ENCODE peak calls at places on chromosomes 2 and 18, in eight cellular contexts. U is mesendoderm, R is neural progenitor cell, N is left ventricle myocardium inferior, S is cardiac muscle cell, T is upper lobe of right lung, Y is SJSA1, F is Peyer's patch. G is an unnamed sample.

GRCh38 chr2:173355866-173356508 is 1.3 kb downstream of the CDCA7 start:
- DNase-seq in N (no peak), U (no peak), F (no peak), R (no peak), T (no peak), S (no peak), Y (no peak), G (peak)

GRCh38 chr2:208565690-208566421 is 159.3 kb downstream of the PTH2R start:
- DNase-seq in Y (no peak), R (no peak), S (no peak), N (no peak), T (no peak), F (no peak), U (no peak), G (no peak)

GRCh38 chr2:76684762-76685161 is 837.4 kb downstream of the LRRTM4 start:
- DNase-seq in S (no peak), T (no peak), Y (no peak), U (peak), F (no peak), N (no peak), R (no peak), G (no peak)

GRCh38 chr2:149872638-149873037 is 285.1 kb upstream of the MMADHC start:
- DNase-seq in R (no peak), Y (no peak), S (peak), U (no peak), N (no peak), F (no peak), T (no peak), G (no peak)

GRCh38 chr2:241943209-241943850 is 73.8 kb downstream of the RTP5 start:
- DNase-seq in Y (no peak), U (no peak), F (no peak), T (no peak), R (no peak), N (no peak), S (no peak), G (no peak)

GRCh38 chr18:67672142-67672541 is 155.6 kb upstream of the DSEL start:
- DNase-seq in R (no peak), F (no peak), S (no peak), T (no peak), N (no peak), U (no peak), Y (no peak), G (no peak)

GRCh38 chr18:812123-812672 is at the start of gene YES1:
- DNase-seq in Y (peak), U (peak), S (peak), R (peak), T (peak), F (peak), N (peak), G (peak)

GRCh38 chr2:30862054-30862651 is 54.9 kb upstream of the CAPN13 start:
- DNase-seq in R (peak), U (peak), N (peak), Y (peak), F (no peak), S (peak), T (no peak), G (peak)

GRCh38 chr18:58580623-58581022 is 48.3 kb downstream of the ALPK2 start:
- DNase-seq in R (peak), U (peak), T (no peak), F (no peak), S (peak), N (no peak), Y (peak), G (no peak)

GRCh38 chr2:24024018-24024417 is 14.1 kb downstream of the MFSD2B start:
- DNase-seq in F (no peak), N (no peak), Y (peak), R (peak), T (no peak), S (no peak), U (peak), G (no peak)

GRCh38 chr2:129748250-129748649 is 231.2 kb upstream of the RAB6C start:
- DNase-seq in R (no peak), T (no peak), S (no peak), U (no peak), F (no peak), Y (no peak), N (no peak), G (no peak)

GRCh38 chr2:218745160-218745558 is 34.5 kb downstream of the TTLL4 start:
- DNase-seq in R (no peak), N (no peak), U (no peak), F (no peak), S (no peak), Y (no peak), T (no peak), G (no peak)

GRCh38 chr2:134232868-134233732 is 20.8 kb upstream of the MGAT5 start:
- DNase-seq in Y (no peak), S (no peak), T (no peak), R (no peak), F (no peak), N (no peak), U (no peak), G (no peak)

GRCh38 chr2:220006152-220006551 is 378.7 kb downstream of the SLC4A3 start:
- DNase-seq in R (no peak), N (no peak), S (peak), U (no peak), T (no peak), Y (no peak), F (no peak), G (no peak)

GRCh38 chr2:8138923-8139667 is 542.8 kb upstream of the ID2 start:
- DNase-seq in N (no peak), U (no peak), F (no peak), R (no peak), Y (no peak), S (no peak), T (no peak), G (no peak)

GRCh38 chr2:233852056-233852455 is 2.3 kb downstream of the HJURP start:
- DNase-seq in Y (no peak), U (no peak), R (no peak), F (no peak), T (no peak), N (no peak), S (no peak), G (no peak)

GRCh38 chr2:15040429-15041084 is 408.0 kb downstream of the LRATD1 start:
- DNase-seq in U (no peak), S (no peak), F (no peak), R (no peak), Y (no peak), N (no peak), T (no peak), G (no peak)

GRCh38 chr2:86592547-86593230 is 29.4 kb upstream of the CHMP3 start:
- DNase-seq in T (no peak), S (peak), R (no peak), U (no peak), F (no peak), Y (no peak), N (no peak), G (no peak)

GRCh38 chr2:136108461-136108860 is 9.5 kb downstream of the CXCR4 start:
- DNase-seq in F (no peak), T (no peak), R (no peak), N (no peak), S (no peak), U (no peak), Y (no peak), G (no peak)

GRCh38 chr2:48169066-48169724 is 262.9 kb upstream of the FBXO11 start:
- DNase-seq in N (no peak), T (no peak), R (no peak), Y (no peak), U (no peak), F (no peak), S (no peak), G (no peak)

GRCh38 chr2:48162742-48163141 is 256.4 kb upstream of the FBXO11 start:
- DNase-seq in N (no peak), S (no peak), F (no peak), U (no peak), Y (no peak), T (no peak), R (no peak), G (no peak)

GRCh38 chr2:48161632-48162031 is 255.3 kb upstream of the FBXO11 start:
- DNase-seq in F (no peak), S (no peak), Y (no peak), R (no peak), U (no peak), N (no peak), T (no peak), G (no peak)

GRCh38 chr2:48170281-48170680 is 264.0 kb upstream of the FBXO11 start:
- DNase-seq in F (no peak), R (no peak), S (no peak), Y (no peak), N (no peak), U (no peak), T (no peak), G (no peak)

DNA sequence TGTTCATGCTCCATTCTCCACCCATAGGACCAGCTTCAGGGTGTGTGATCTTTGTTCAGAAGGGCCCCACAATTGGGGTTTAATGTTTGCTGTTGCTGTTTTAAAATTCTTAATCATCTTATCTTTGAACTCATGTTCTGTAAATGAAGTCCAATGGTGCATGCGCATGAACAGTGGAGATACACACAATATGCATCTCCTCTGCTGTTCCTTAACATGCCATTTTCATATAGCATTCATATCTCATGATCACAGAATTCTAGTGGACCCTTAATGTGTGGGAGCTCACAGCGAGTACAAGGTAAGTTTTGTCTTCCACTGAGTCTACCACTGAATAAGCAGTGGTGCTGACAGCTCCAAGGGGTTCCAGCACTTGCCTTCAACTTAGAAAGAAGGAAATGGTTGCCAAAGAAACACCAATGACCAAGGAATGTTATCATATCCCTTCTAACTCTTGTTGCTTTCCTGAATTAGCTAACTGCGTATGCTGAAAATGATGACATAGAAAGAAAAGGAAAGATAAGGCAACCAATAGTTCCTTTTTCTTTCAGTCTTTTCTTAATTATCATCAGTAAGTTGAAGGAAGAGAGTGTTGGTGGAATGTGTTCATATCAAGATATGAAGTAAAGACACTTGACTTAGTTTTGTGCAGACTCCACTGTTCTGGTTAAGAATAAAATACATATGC is 258.9 kb upstream of the FBXO11 start:
- DNase-seq in S (peak), T (no peak), R (no peak), Y (no peak), F (no peak), U (no peak), N (no peak), G (no peak)
- H3K4me3 ChIP-seq in S (no peak), T (no peak), R (no peak), Y (no peak), F (no peak), U (no peak), N (no peak), G (no peak)

DNA sequence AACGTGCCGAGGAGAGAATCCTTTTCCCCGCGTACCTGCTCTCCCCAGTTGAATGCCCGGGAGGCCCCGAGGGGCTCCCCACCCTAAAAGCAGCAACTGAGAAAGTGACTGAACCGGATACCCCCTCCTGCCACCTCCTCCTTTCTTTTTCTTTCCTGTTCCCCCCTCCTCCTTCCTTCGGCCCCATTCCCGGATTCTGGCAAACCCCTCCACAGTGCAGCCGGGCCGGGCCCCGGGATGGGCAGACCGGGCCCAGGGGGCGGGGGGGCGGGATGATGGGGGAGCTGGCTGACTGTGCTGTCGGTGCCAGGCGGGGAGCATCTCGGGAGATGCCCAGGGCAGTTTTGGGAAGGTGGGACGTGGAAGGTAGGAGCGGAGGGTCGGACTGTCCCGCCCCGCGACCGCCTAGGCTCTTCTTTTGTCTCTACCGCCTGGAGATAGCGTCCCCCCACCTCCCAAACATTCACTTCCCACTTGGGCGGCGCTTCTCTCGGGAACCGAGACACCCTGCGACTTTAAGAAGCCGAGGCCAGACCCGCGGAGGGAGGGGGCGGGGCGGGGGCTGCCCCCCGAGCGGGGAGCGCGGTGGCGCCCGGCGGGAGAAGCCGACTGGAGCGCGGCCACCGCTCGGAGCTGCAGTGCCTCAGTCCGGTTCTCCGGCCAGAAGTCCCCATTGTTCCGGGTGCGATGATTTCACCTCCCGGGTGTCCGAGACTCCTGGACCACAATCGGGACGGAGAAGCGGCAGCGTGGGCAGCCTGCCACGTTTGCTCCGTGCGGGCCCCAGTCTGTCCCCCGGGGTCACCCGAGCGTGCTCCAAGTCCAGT is 8.2 kb downstream of the DLX2 start:
- DNase-seq in R (peak), U (peak), N (no peak), S (no peak), Y (peak), T (no peak), F (peak), G (no peak)
- H3K4me3 ChIP-seq in R (peak), U (peak), N (peak), S (peak), Y (peak), T (peak), F (peak), G (no peak)

GRCh38 chr2:121366040-121366439 is 81.0 kb upstream of the TFCP2L1 start:
- DNase-seq in R (no peak), S (no peak), F (no peak), N (no peak), T (no peak), Y (no peak), U (no peak), G (no peak)
- H3K4me3 ChIP-seq in R (no peak), S (no peak), F (no peak), N (no peak), T (no peak), Y (no peak), U (no peak), G (no peak)

DNA sequence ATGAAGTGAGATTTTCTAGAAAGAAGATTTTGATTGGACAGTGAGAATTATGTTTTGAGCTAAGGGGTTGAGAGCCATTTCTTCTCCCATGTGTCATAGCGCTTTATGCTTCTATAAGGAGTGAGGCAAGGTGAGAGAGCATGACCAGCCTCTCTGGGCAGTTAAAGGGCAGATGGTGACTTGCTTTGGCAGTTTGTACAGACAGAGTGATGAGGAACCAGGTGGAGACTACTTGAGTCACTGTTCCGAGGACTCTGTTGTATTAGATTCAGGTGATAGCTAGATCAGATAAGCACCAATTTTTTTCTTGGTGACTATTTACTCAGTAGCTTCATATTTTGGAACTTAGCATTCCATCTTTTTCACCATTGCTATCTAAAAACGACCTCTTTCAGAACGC is 4.5 kb downstream of the CRIM1 start:
- DNase-seq in S (no peak), F (no peak), N (no peak), U (no peak), T (no peak), Y (no peak), R (no peak), G (no peak)
- H3K4me3 ChIP-seq in S (no peak), F (no peak), N (no peak), U (no peak), T (no peak), Y (no peak), R (no peak), G (no peak)

GRCh38 chr2:144520718-144521487 is 984 bp upstream of the ZEB2 start:
- DNase-seq in S (no peak), R (no peak), Y (no peak), T (no peak), N (no peak), F (no peak), U (no peak), G (no peak)

GRCh38 chr2:144519597-144519933 is 354 bp downstream of the ZEB2 start:
- DNase-seq in T (no peak), Y (no peak), F (no peak), S (no peak), R (no peak), N (no peak), U (no peak), G (no peak)

GRCh38 chr2:144521702-144522101 is 1.8 kb upstream of the ZEB2 start:
- DNase-seq in F (no peak), R (no peak), N (no peak), U (no peak), T (no peak), Y (no peak), S (no peak), G (no peak)

GRCh38 chr2:144518744-144519596 is 949 bp downstream of the ZEB2 start:
- DNase-seq in N (no peak), S (no peak), Y (no peak), T (no peak), F (no peak), R (no peak), U (no peak), G (no peak)

GRCh38 chr2:144519934-144520717 is at the start of gene ZEB2:
- DNase-seq in T (no peak), F (no peak), Y (peak), N (peak), U (peak), R (peak), S (peak), G (peak)
- H3K4me3 ChIP-seq in T (peak), F (peak), Y (peak), N (peak), U (peak), R (peak), S (peak), G (peak)

DNA sequence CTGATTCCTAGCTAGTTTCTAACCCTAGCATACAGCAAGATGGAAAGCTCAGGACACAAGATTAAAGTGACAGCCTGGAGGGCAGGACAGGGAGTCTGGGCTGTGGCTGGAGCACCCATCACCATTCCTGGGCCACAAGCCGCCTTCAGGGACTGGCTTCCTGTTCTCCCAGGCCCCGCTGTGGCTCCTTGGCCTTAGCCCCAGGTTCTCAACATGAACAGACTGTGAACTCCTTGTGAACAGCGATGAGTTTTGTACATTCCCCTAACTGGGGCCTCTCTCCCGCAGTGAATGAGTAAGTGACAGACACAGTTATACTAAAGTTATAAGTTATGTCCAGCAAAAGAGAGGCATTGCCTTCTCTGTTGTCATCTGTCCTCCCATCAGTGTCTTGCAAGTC is 35.9 kb upstream of the SLC14A1 start:
- DNase-seq in F (no peak), T (no peak), R (no peak), N (no peak), S (no peak), Y (no peak), U (no peak), G (no peak)
- H3K4me3 ChIP-seq in F (no peak), T (no peak), R (no peak), N (no peak), S (no peak), Y (no peak), U (no peak), G (no peak)

GRCh38 chr18:56927795-56928194 is 219.1 kb upstream of the BOD1L2 start:
- DNase-seq in T (no peak), N (no peak), U (no peak), R (no peak), S (no peak), Y (no peak), F (no peak), G (no peak)
- H3K4me3 ChIP-seq in T (no peak), N (no peak), U (no peak), R (no peak), S (no peak), Y (no peak), F (no peak), G (no peak)

G was measured in mucosa of descending colon.